ENCODE peak calls at places on chromosomes 1 and 21, in eight cellular contexts. H is uterus, S is esophagus squamous epithelium, I is sigmoid colon, N is tibial nerve, F is H1, U is body of pancreas, W is transverse colon. X is an unnamed sample.

GRCh38 chr1:233480198-233480597 is 133.7 kb upstream of the KCNK1 start:
- DNase-seq in H (no peak), S (no peak), I (no peak), N (no peak), F (no peak), U (no peak), W (no peak), X (no peak)

GRCh38 chr1:32924881-32925344 is 23.7 kb upstream of the TMEM54 start:
- DNase-seq in H (no peak), S (no peak), I (no peak), N (no peak), F (peak; percentile 82), U (no peak), W (peak; percentile 83), X (no peak)

GRCh38 chr1:41493117-41493536 is 8.6 kb upstream of the EDN2 start:
- DNase-seq in H (peak; percentile 64), S (no peak), I (no peak), N (no peak), F (no peak), U (no peak), W (no peak), X (no peak)

GRCh38 chr1:235766794-235767285 is 99.9 kb downstream of the LYST start:
- DNase-seq in H (no peak), S (no peak), I (no peak), N (no peak), F (no peak), U (no peak), W (no peak), X (no peak)

GRCh38 chr21:25566645-25567044 is 40.6 kb downstream of the MRPL39 start:
- DNase-seq in H (no peak), S (no peak), I (no peak), N (no peak), F (no peak), U (no peak), W (no peak), X (no peak)

GRCh38 chr1:21115098-21115760 is 61.5 kb downstream of the EIF4G3 start:
- DNase-seq in H (no peak), S (no peak), I (no peak), N (no peak), F (no peak), U (no peak), W (peak; percentile 56), X (no peak)

GRCh38 chr21:20592482-20592881 is 405.7 kb upstream of the NCAM2 start:
- DNase-seq in H (no peak), S (no peak), I (no peak), N (no peak), F (no peak), U (no peak), W (no peak), X (no peak)

GRCh38 chr1:68229927-68230812 is 2.2 kb downstream of the WLS start:
- DNase-seq in H (no peak), S (no peak), I (no peak), N (no peak), F (no peak), U (peak; percentile 37), W (no peak), X (no peak)

GRCh38 chr1:178684542-178685000 is 40.5 kb upstream of the RALGPS2 start:
- DNase-seq in H (no peak), S (no peak), I (no peak), N (no peak), F (no peak), U (no peak), W (no peak), X (no peak)

GRCh38 chr21:27419153-27419552 is 452.3 kb upstream of the ADAMTS5 start:
- DNase-seq in H (no peak), S (no peak), I (no peak), N (no peak), F (no peak), U (no peak), W (no peak), X (no peak)

GRCh38 chr1:173302890-173303829 is 96.0 kb upstream of the TNFSF4 start:
- DNase-seq in H (no peak), S (no peak), I (no peak), N (no peak), F (no peak), U (no peak), W (no peak), X (no peak)

GRCh38 chr1:53063744-53064515 is 1.9 kb downstream of the PODN start:
- DNase-seq in H (no peak), S (no peak), I (no peak), N (no peak), F (peak; percentile 44), U (no peak), W (no peak), X (no peak)

GRCh38 chr1:246930830-246931548 is 759 bp downstream of the AHCTF1 start:
- DNase-seq in H (peak; percentile 45), S (no peak), I (peak; percentile 83), N (peak; percentile 39), F (peak; percentile 67), U (peak; percentile 51), W (peak; percentile 60), X (peak; percentile 93)

GRCh38 chr1:81125672-81126071 is 675.1 kb upstream of the ADGRL2 start:
- DNase-seq in H (no peak), S (no peak), I (no peak), N (no peak), F (no peak), U (no peak), W (no peak), X (no peak)

GRCh38 chr1:77532641-77533040 is 149.8 kb downstream of the ZZZ3 start:
- DNase-seq in H (no peak), S (no peak), I (no peak), N (no peak), F (no peak), U (no peak), W (no peak), X (no peak)

GRCh38 chr1:232589809-232590741 is 39.9 kb downstream of the SIPA1L2 start:
- DNase-seq in H (no peak), S (no peak), I (no peak), N (no peak), F (no peak), U (no peak), W (no peak), X (no peak)

GRCh38 chr1:8164670-8165069 is 138.6 kb upstream of the ERRFI1 start:
- DNase-seq in H (no peak), S (no peak), I (no peak), N (no peak), F (no peak), U (no peak), W (no peak), X (no peak)

GRCh38 chr1:54754486-54755285 is 9.6 kb downstream of the PARS2 start:
- DNase-seq in H (no peak), S (no peak), I (no peak), N (no peak), F (no peak), U (no peak), W (no peak), X (peak; percentile 69)

GRCh38 chr1:223242971-223243370 is 99.9 kb upstream of the TLR5 start:
- DNase-seq in H (no peak), S (no peak), I (no peak), N (no peak), F (no peak), U (no peak), W (no peak), X (no peak)

GRCh38 chr1:97849350-97850339 is 71.2 kb downstream of the DPYD start:
- DNase-seq in H (no peak), S (no peak), I (no peak), N (no peak), F (no peak), U (no peak), W (no peak), X (no peak)

GRCh38 chr1:25626018-25626417 is 9.4 kb downstream of the MAN1C1 start:
- DNase-seq in H (no peak), S (no peak), I (no peak), N (no peak), F (no peak), U (no peak), W (no peak), X (no peak)

GRCh38 chr1:220881918-220882891 is 3.0 kb downstream of the HLX start:
- DNase-seq in H (peak; percentile 24), S (no peak), I (peak; percentile 92), N (no peak), F (peak; percentile 89), U (no peak), W (peak; percentile 46), X (peak; percentile 86)
- H3K27me3 ChIP-seq in H (no peaks in the 10 kb centered on the region), S (no peaks in the 10 kb centered on the region), I (no peaks in the 10 kb centered on the region), N (no peaks in the 10 kb centered on the region), F (peaks cover 100% of the 10 kb centered on the region), U (no peaks in the 10 kb centered on the region), W (peaks cover 92% of the 10 kb centered on the region), X (peaks cover 26% of the 10 kb centered on the region)

GRCh38 chr1:37989381-37989930 is 366 bp downstream of the SF3A3 start:
- DNase-seq in H (no peak), S (no peak), I (peak; percentile 70), N (no peak), F (no peak), U (no peak), W (peak; percentile 31), X (peak; percentile 89)

GRCh38 chr1:37983546-37983945 is 6.3 kb downstream of the SF3A3 start:
- DNase-seq in H (no peak), S (no peak), I (no peak), N (no peak), F (no peak), U (no peak), W (no peak), X (no peak)

DNA sequence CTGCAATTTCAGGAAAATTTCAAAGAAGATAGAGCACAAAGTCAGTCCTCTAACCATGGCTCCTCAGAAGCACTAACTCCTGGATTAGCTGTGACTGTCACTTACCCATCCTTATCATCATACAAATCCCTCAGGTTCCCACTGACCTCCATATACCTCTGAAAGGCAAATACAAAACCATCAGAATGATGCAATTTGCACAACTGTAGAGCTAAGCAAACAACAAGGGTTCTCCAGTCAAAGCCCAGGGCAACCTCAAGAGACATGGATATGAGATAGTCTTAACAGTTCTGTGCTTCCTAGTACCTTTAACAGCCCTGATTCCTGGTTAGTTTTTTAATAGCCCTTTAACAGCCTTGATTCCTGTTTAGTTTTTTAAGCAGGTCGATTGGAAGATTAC is 2.1 kb downstream of the SF3A3 start:
- DNase-seq in H (no peak), S (no peak), I (no peak), N (no peak), F (no peak), U (no peak), W (no peak), X (no peak)
- TF ChIP-seq POLR2A in H (no peak), S (no peak), I (no peak), N (no peak), F (no peak), U (no peak), W (no peak), X (no peak)

GRCh38 chr1:241589524-241589923 is 50.6 kb downstream of the CHML start:
- DNase-seq in H (no peak), S (no peak), I (no peak), N (no peak), F (no peak), U (no peak), W (no peak), X (no peak)
- H3K4me1 ChIP-seq in H (no peaks in the 10 kb centered on the region), S (no peaks in the 10 kb centered on the region), I (no peaks in the 10 kb centered on the region), N (no peaks in the 10 kb centered on the region), F (no peaks in the 10 kb centered on the region), U (no peaks in the 10 kb centered on the region), W (no peaks in the 10 kb centered on the region), X (no peaks in the 10 kb centered on the region)

DNA sequence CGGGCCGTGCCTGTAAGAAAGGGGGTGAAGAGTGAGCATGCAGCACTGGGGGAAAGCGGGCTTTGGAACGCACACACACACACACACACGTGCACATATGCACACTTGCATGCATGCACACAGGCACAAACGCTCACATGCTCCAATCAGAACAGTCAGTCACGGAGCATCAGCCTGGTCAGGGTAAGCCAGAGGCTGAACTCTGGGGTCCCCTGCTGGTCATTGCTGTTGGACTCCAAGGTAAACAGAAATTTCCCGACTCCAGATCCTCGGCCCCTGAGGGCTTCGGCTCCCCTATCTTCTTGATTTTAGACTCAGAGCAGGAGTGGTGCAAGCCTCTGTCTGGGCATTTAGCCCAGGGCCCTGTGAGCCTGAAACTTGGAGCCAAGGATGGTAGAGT is 54.2 kb downstream of the SYT2 start:
- DNase-seq in H (no peak), S (no peak), I (no peak), N (no peak), F (peak; percentile 59), U (no peak), W (no peak), X (no peak)
- H3K27me3 ChIP-seq in H (no peaks in the 10 kb centered on the region), S (no peaks in the 10 kb centered on the region), I (no peaks in the 10 kb centered on the region), N (no peaks in the 10 kb centered on the region), F (no peaks in the 10 kb centered on the region), U (no peaks in the 10 kb centered on the region), W (peaks cover 40% of the 10 kb centered on the region), X (no peaks in the 10 kb centered on the region)